ENCODE peak calls at places on chromosomes 1 and 21, in ten cellular contexts. O is prostate gland, Y is sigmoid colon, A is breast epithelium, P is HepG2, E is stomach, W is HCT116, G is K562, X is GM12878, Z is endothelial cell of umbilical vein. N is an unnamed sample.

GRCh38 chr1:29823536-29823935 is 587.2 kb downstream of the PTPRU start:
- DNase-seq in O (no peak), Y (no peak), A (no peak), P (no peak), E (peak; percentile 16), W (no peak), G (no peak), X (no peak), Z (no peak), N (no peak)

GRCh38 chr21:36320421-36321324 is 676 bp downstream of the MORC3 start:
- DNase-seq in O (peak; percentile 66), Y (peak; percentile 82), A (peak; percentile 70), P (peak; percentile 35), E (peak; percentile 64), W (peak; percentile 28), G (peak; percentile 79), X (peak; percentile 17), Z (peak; percentile 84), N (peak; percentile 94)

GRCh38 chr1:194161591-194161990 is 975.2 kb upstream of the B3GALT2 start:
- DNase-seq in O (no peak), Y (no peak), A (no peak), P (no peak), E (no peak), W (no peak), G (no peak), X (no peak), Z (no peak), N (no peak)

GRCh38 chr1:160453443-160453842 is 53.1 kb downstream of the VANGL2 start:
- DNase-seq in O (no peak), Y (no peak), A (no peak), P (no peak), E (no peak), W (no peak), G (no peak), X (peak; percentile 66), Z (no peak), N (no peak)

GRCh38 chr1:193058529-193059281 is 455 bp downstream of the UCHL5 start:
- DNase-seq in O (peak; percentile 8), Y (peak; percentile 72), A (peak; percentile 51), P (peak; percentile 35), E (peak; percentile 44), W (no peak), G (peak; percentile 52), X (peak; percentile 62), Z (peak; percentile 58), N (peak; percentile 87)

GRCh38 chr1:210360852-210361477 is 32.3 kb downstream of the HHAT start:
- DNase-seq in O (no peak), Y (no peak), A (no peak), P (peak; percentile 52), E (no peak), W (peak; percentile 16), G (peak; percentile 24), X (no peak), Z (peak; percentile 49), N (no peak)

GRCh38 chr1:48221657-48222056 is 859 bp upstream of the SLC5A9 start:
- DNase-seq in O (no peak), Y (no peak), A (no peak), P (no peak), E (no peak), W (no peak), G (no peak), X (no peak), Z (no peak), N (no peak)

GRCh38 chr1:167105150-167105840 is 11.4 kb downstream of the STYXL2 start:
- DNase-seq in O (no peak), Y (no peak), A (no peak), P (no peak), E (no peak), W (no peak), G (no peak), X (no peak), Z (no peak), N (no peak)

GRCh38 chr1:221294244-221294643 is 415.0 kb downstream of the HLX start:
- DNase-seq in O (no peak), Y (no peak), A (no peak), P (no peak), E (no peak), W (no peak), G (no peak), X (no peak), Z (no peak), N (no peak)

GRCh38 chr1:147673816-147674215 is 3.5 kb upstream of the ACP6 start:
- DNase-seq in O (no peak), Y (no peak), A (no peak), P (no peak), E (no peak), W (no peak), G (no peak), X (no peak), Z (no peak), N (no peak)

DNA sequence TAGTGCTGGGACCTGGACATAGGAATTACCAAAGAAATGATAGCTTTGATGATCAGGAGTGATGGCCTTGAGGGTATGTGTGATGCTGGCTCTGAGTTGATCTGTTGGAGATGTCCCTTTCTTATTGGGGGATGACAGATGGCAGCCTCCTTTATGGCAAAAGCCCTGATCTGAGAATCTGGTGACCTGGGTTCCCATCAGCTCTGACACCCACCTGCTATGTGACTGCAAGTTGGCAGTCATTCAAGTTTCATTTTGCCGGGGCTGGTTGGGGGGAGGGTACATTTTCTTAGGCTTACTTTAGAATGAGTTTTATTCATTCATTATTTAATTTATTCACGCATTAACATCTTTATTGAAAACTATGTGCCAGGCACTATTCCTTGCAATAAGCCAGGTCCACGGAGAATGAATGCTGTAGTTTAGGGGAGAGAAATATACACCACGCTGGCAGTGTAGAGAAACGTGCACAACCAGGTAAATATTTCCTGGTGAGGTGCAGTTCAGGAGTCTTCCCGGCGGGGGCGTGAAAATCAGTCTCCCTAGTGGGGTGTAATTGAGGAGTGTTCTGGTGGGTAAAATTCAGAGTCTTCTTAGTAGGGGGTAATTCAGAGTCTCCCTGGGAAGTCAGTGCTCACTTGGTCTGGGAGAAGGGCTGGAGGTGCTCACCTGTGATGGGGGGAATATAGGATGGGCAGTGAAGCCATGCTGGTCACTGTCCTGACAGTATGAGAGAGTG is 401.3 kb downstream of the CAMTA1 start:
- DNase-seq in O (no peak), Y (no peak), A (no peak), P (no peak), E (no peak), W (no peak), G (no peak), X (no peak), Z (no peak), N (no peak)
- TF ChIP-seq CTCF in O (no peak), Y (no peak), A (no peak), P (no peak), E (no peak), W (peak; percentile 27), G (peak; percentile 3), X (no peak), Z (no peak), N (no peak)

DNA sequence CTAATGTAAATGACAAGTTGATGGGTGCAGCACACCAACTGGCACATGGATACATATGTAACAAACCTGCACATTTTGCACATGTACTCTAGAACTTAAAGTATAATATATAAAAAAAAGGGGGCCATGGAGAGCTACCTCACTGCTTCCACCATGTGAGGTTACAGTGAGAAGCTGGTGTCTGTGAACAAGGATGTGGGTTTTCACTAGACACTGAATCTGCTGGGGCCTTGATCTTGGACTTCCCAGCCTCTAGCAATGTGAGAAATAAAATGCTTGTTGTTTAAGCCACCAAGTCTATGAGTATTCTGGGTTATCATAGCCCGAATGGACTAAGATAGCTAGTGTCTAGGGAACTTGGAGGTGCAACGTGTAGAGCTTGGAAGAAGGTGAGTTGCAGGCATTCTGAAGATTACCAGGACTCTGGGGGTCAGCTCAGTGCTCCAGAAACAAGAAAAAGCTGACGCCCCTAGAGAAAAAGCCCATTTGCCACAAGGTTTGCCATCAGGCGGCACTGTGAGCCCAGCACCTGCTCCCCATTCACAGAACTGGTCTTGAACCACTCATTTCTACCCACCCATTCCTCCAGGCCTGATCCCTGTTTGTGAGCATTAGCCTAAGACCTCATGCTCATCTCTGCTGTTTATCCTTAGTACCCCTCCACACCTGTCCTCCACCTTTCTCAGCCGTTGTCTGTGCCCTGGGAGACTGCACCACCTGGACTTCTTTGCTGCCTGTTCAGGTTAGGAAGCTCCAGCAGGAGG is 15.1 kb upstream of the FYB2 start:
- DNase-seq in O (no peak), Y (no peak), A (no peak), P (no peak), E (no peak), W (no peak), G (no peak), X (no peak), Z (no peak), N (no peak)
- TF ChIP-seq POLR2A in O (no peak), Y (no peak), A (no peak), P (no peak), E (no peak), W (no peak), G (no peak), X (no peak), Z (no peak), N (no peak)

DNA sequence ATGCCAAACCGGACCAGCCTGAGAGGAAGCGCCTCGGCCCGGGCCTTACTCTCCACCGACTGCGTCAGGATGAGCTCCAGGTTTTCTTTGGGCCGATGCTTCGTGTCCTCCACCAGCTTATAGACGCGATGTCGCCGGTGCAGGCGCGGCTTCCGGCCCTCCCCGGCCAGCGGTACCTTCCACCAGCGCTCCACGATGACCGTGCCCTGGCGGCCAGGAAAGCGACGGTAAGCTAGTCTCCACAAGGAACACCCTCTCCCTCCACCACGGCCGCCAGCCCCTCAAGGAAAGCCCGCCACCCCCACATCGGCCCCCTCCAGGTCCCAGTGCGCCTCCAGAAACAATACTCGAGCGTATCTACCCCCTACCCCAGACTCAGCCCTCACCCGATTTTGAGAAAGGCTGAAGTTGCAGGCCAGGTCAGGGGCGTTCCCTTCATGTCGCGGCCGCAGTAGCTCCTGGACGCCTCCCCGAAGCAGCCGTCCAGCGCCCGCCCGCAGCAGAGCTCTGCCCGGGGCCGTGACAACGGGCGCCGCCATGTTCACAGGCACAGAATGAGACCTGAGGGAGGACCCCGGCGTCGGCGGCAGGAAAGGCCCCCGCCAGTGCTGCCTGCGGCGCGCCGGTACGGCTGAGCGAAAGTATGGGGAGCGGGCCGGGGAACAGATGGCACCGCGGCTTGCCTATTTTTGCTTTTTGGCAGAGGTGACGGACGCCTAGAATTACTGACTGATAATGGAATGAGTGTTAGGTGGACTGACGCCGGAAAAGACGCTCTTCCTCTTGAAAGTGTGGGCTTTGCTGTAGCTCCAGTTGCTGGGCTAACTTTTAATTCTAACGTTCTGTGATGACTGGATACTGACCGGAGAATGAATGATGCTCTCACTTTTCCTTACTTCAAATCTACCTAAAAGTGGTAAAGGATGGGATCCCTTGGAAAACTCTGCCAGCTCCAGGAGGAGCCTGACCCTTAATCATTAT is at the start of gene MRPL9:
- DNase-seq in O (peak; percentile 74), Y (peak; percentile 88), A (peak; percentile 73), P (peak; percentile 60), E (peak; percentile 84), W (peak; percentile 33), G (peak; percentile 91), X (peak; percentile 45), Z (peak; percentile 81), N (peak; percentile 96)
- TF ChIP-seq POLR2AphosphoS5 in O (peak; percentile 65), Y (peak; percentile 50), A (peak; percentile 62), P (peak; percentile 73), E (peak; percentile 71), W (peak; percentile 84), G (peak; percentile 73), X (peak; percentile 85), Z (peak; percentile 93), N (peak; percentile 82)

DNA sequence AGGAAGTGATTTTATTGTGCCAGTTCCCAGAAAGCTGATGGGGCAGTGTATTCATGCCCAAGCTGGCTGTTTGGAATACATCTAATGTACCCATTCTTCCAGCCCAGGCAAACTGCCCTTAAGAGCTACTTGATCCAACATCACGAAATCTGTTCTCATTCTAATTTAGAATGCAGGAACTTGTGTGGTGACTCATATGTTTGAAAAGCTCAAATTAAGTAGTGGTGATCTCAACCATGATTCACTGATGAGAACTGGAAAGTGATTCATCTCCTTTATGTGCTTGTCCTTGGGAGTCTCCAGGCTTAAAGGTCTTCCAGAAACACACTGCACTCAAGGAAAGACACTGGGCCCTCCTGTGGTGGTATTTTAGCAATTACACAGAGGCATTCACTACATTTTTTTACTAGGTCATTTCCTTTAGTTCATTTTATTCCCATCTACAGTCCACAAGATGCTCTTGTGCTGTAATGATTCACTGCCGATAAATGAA is 65.4 kb downstream of the RPE65 start:
- DNase-seq in O (no peak), Y (no peak), A (no peak), P (peak; percentile 11), E (no peak), W (peak; percentile 99), G (no peak), X (no peak), Z (peak; percentile 98), N (no peak)
- TF ChIP-seq CTCF in O (no peak), Y (no peak), A (no peak), P (no peak), E (no peak), W (peak; percentile 48), G (peak; percentile 2), X (no peak), Z (peak; percentile 35), N (no peak)